ENCODE peak calls at places on chromosomes 3 and 15, in ten cellular contexts. One of them, this sample, is unnamed.

GRCh38 chr3:112027839-112028238 is 6.7 kb upstream of the TMPRSS7 start:
- DNase-seq in lower lobe of right lung: no peak
- DNase-seq in epithelial cell of esophagus: no peak
- DNase-seq in SK-N-SH: no peak
- DNase-seq in transverse colon: no peak
- DNase-seq in H1: no peak
- DNase-seq in A549: no peak
- DNase-seq in brain microvascular endothelial cell: no peak
- DNase-seq in fibroblast of the aortic adventitia: no peak
- DNase-seq in gastrocnemius medialis: no peak
- DNase-seq in this sample: no peak

GRCh38 chr3:187210555-187211327 is 13.5 kb downstream of the RTP1 start:
- DNase-seq in gastrocnemius medialis: no peak
- DNase-seq in brain microvascular endothelial cell: no peak
- DNase-seq in SK-N-SH: no peak
- DNase-seq in fibroblast of the aortic adventitia: peak; percentile 97
- DNase-seq in transverse colon: no peak
- DNase-seq in lower lobe of right lung: no peak
- DNase-seq in epithelial cell of esophagus: no peak
- DNase-seq in A549: no peak
- DNase-seq in H1: no peak
- DNase-seq in this sample: no peak

GRCh38 chr15:98063311-98063710 is 102.8 kb downstream of the ARRDC4 start:
- DNase-seq in gastrocnemius medialis: no peak
- DNase-seq in H1: no peak
- DNase-seq in epithelial cell of esophagus: no peak
- DNase-seq in transverse colon: no peak
- DNase-seq in fibroblast of the aortic adventitia: peak; percentile 34
- DNase-seq in brain microvascular endothelial cell: no peak
- DNase-seq in lower lobe of right lung: no peak
- DNase-seq in A549: no peak
- DNase-seq in SK-N-SH: no peak
- DNase-seq in this sample: no peak

GRCh38 chr3:82607391-82607790 is 845.9 kb upstream of the GBE1 start:
- DNase-seq in transverse colon: no peak
- DNase-seq in epithelial cell of esophagus: no peak
- DNase-seq in fibroblast of the aortic adventitia: no peak
- DNase-seq in gastrocnemius medialis: no peak
- DNase-seq in brain microvascular endothelial cell: no peak
- DNase-seq in SK-N-SH: no peak
- DNase-seq in H1: no peak
- DNase-seq in lower lobe of right lung: no peak
- DNase-seq in A549: no peak
- DNase-seq in this sample: no peak

GRCh38 chr15:25670025-25670554 is 193.0 kb downstream of the ATP10A start:
- DNase-seq in epithelial cell of esophagus: no peak
- DNase-seq in H1: peak; percentile 67
- DNase-seq in transverse colon: peak; percentile 21
- DNase-seq in lower lobe of right lung: no peak
- DNase-seq in brain microvascular endothelial cell: peak; percentile 73
- DNase-seq in A549: peak; percentile 7
- DNase-seq in SK-N-SH: peak; percentile 61
- DNase-seq in fibroblast of the aortic adventitia: peak; percentile 77
- DNase-seq in gastrocnemius medialis: peak; percentile 81
- DNase-seq in this sample: no peak

GRCh38 chr3:155581579-155581978 is 163.3 kb downstream of the PLCH1 start:
- DNase-seq in fibroblast of the aortic adventitia: no peak
- DNase-seq in brain microvascular endothelial cell: no peak
- DNase-seq in A549: no peak
- DNase-seq in lower lobe of right lung: no peak
- DNase-seq in SK-N-SH: no peak
- DNase-seq in transverse colon: no peak
- DNase-seq in gastrocnemius medialis: no peak
- DNase-seq in H1: no peak
- DNase-seq in epithelial cell of esophagus: no peak
- DNase-seq in this sample: no peak

GRCh38 chr15:52136471-52136993 is 24.0 kb upstream of the BCL2L10 start:
- DNase-seq in transverse colon: no peak
- DNase-seq in lower lobe of right lung: no peak
- DNase-seq in epithelial cell of esophagus: no peak
- DNase-seq in brain microvascular endothelial cell: no peak
- DNase-seq in H1: no peak
- DNase-seq in SK-N-SH: no peak
- DNase-seq in fibroblast of the aortic adventitia: peak; percentile 72
- DNase-seq in A549: no peak
- DNase-seq in gastrocnemius medialis: no peak
- DNase-seq in this sample: no peak

GRCh38 chr3:71219744-71220638 is 363.5 kb downstream of the FOXP1 start:
- DNase-seq in brain microvascular endothelial cell: no peak
- DNase-seq in SK-N-SH: no peak
- DNase-seq in transverse colon: no peak
- DNase-seq in H1: no peak
- DNase-seq in A549: no peak
- DNase-seq in lower lobe of right lung: no peak
- DNase-seq in fibroblast of the aortic adventitia: no peak
- DNase-seq in gastrocnemius medialis: no peak
- DNase-seq in epithelial cell of esophagus: no peak
- DNase-seq in this sample: no peak

GRCh38 chr3:154921351-154921750 is 158.8 kb upstream of the MME start:
- DNase-seq in gastrocnemius medialis: no peak
- DNase-seq in brain microvascular endothelial cell: no peak
- DNase-seq in fibroblast of the aortic adventitia: no peak
- DNase-seq in epithelial cell of esophagus: no peak
- DNase-seq in A549: no peak
- DNase-seq in lower lobe of right lung: no peak
- DNase-seq in H1: no peak
- DNase-seq in transverse colon: no peak
- DNase-seq in SK-N-SH: no peak
- DNase-seq in this sample: no peak

GRCh38 chr3:129961142-129961541 is 13.4 kb upstream of the TRH start:
- DNase-seq in transverse colon: no peak
- DNase-seq in epithelial cell of esophagus: no peak
- DNase-seq in A549: no peak
- DNase-seq in lower lobe of right lung: no peak
- DNase-seq in brain microvascular endothelial cell: no peak
- DNase-seq in SK-N-SH: no peak
- DNase-seq in gastrocnemius medialis: no peak
- DNase-seq in fibroblast of the aortic adventitia: no peak
- DNase-seq in H1: no peak
- DNase-seq in this sample: no peak

GRCh38 chr15:45087513-45087912 is 26.5 kb downstream of the DUOX2 start:
- DNase-seq in gastrocnemius medialis: no peak
- DNase-seq in A549: no peak
- DNase-seq in brain microvascular endothelial cell: no peak
- DNase-seq in lower lobe of right lung: no peak
- DNase-seq in SK-N-SH: no peak
- DNase-seq in H1: no peak
- DNase-seq in fibroblast of the aortic adventitia: no peak
- DNase-seq in transverse colon: no peak
- DNase-seq in epithelial cell of esophagus: no peak
- DNase-seq in this sample: no peak

GRCh38 chr3:194750409-194750808 is 64.7 kb downstream of the FAM43A start:
- DNase-seq in transverse colon: no peak
- DNase-seq in gastrocnemius medialis: no peak
- DNase-seq in SK-N-SH: no peak
- DNase-seq in brain microvascular endothelial cell: no peak
- DNase-seq in epithelial cell of esophagus: no peak
- DNase-seq in H1: no peak
- DNase-seq in lower lobe of right lung: no peak
- DNase-seq in A549: no peak
- DNase-seq in fibroblast of the aortic adventitia: no peak
- DNase-seq in this sample: no peak

GRCh38 chr3:129347446-129347845 is 68.8 kb downstream of the HMCES start:
- DNase-seq in lower lobe of right lung: no peak
- DNase-seq in SK-N-SH: no peak
- DNase-seq in brain microvascular endothelial cell: no peak
- DNase-seq in fibroblast of the aortic adventitia: no peak
- DNase-seq in transverse colon: no peak
- DNase-seq in gastrocnemius medialis: no peak
- DNase-seq in epithelial cell of esophagus: no peak
- DNase-seq in H1: no peak
- DNase-seq in A549: no peak
- DNase-seq in this sample: no peak

GRCh38 chr15:33831646-33832045 is 136.7 kb upstream of the CHRM5 start:
- DNase-seq in fibroblast of the aortic adventitia: no peak
- DNase-seq in A549: no peak
- DNase-seq in transverse colon: no peak
- DNase-seq in gastrocnemius medialis: no peak
- DNase-seq in SK-N-SH: no peak
- DNase-seq in brain microvascular endothelial cell: no peak
- DNase-seq in H1: no peak
- DNase-seq in lower lobe of right lung: no peak
- DNase-seq in epithelial cell of esophagus: no peak
- DNase-seq in this sample: no peak

GRCh38 chr15:58547628-58548307 is 116.0 kb downstream of the LIPC start:
- DNase-seq in fibroblast of the aortic adventitia: no peak
- DNase-seq in epithelial cell of esophagus: no peak
- DNase-seq in SK-N-SH: no peak
- DNase-seq in lower lobe of right lung: no peak
- DNase-seq in A549: no peak
- DNase-seq in gastrocnemius medialis: no peak
- DNase-seq in H1: no peak
- DNase-seq in transverse colon: no peak
- DNase-seq in brain microvascular endothelial cell: no peak
- DNase-seq in this sample: no peak

GRCh38 chr3:159764211-159765024 is 224.2 kb upstream of the IL12A start:
- DNase-seq in SK-N-SH: peak; percentile 83
- DNase-seq in gastrocnemius medialis: no peak
- DNase-seq in epithelial cell of esophagus: peak; percentile 75
- DNase-seq in brain microvascular endothelial cell: peak; percentile 70
- DNase-seq in A549: peak; percentile 78
- DNase-seq in H1: peak; percentile 85
- DNase-seq in fibroblast of the aortic adventitia: peak; percentile 75
- DNase-seq in lower lobe of right lung: peak; percentile 69
- DNase-seq in transverse colon: peak; percentile 53
- DNase-seq in this sample: no peak
- H3K4me3 ChIP-seq in SK-N-SH: peak overlapping the region; percentile 83
- H3K4me3 ChIP-seq in gastrocnemius medialis: peak overlapping the region; percentile 64
- H3K4me3 ChIP-seq in epithelial cell of esophagus: peak overlapping the region; percentile 61
- H3K4me3 ChIP-seq in brain microvascular endothelial cell: peak overlapping the region; percentile 83
- H3K4me3 ChIP-seq in A549: peak overlapping the region; percentile 94
- H3K4me3 ChIP-seq in H1: peak overlapping the region; percentile 65
- H3K4me3 ChIP-seq in fibroblast of the aortic adventitia: peak overlapping the region; percentile 70
- H3K4me3 ChIP-seq in lower lobe of right lung: peak overlapping the region; percentile 74
- H3K4me3 ChIP-seq in transverse colon: peak overlapping the region; percentile 61
- H3K4me3 ChIP-seq in this sample: peak overlapping the region; percentile 73

DNA sequence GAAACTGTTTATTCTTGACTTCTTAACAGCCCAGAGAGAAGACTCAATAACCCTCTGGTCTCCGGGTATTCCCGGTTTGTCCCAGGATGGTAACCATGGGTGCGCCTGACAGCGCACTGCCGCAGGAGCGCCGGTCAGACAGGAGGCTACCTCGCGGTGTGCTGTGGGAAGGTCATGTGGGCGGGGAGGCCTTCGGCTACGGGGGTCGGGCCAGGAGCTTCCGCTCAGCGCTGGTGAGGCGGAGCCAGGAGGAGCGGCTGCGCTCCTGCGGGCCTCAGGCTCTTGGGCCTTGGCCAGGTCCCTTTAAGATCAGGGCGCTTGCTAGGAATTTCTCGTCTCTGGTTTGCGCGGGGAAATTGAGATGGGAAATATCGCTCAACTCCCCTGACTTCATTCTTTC is 182.3 kb upstream of the NDN start:
- DNase-seq in fibroblast of the aortic adventitia: no peak
- DNase-seq in lower lobe of right lung: peak; percentile 58
- DNase-seq in epithelial cell of esophagus: peak; percentile 25
- DNase-seq in brain microvascular endothelial cell: no peak
- DNase-seq in H1: peak; percentile 64
- DNase-seq in gastrocnemius medialis: no peak
- DNase-seq in transverse colon: peak; percentile 37
- DNase-seq in A549: no peak
- DNase-seq in SK-N-SH: peak; percentile 39
- DNase-seq in this sample: no peak
- H3K4me3 ChIP-seq in fibroblast of the aortic adventitia: no peak overlapping the region
- H3K4me3 ChIP-seq in lower lobe of right lung: peak overlapping the region; percentile 10
- H3K4me3 ChIP-seq in epithelial cell of esophagus: no peak overlapping the region
- H3K4me3 ChIP-seq in brain microvascular endothelial cell: no peak overlapping the region
- H3K4me3 ChIP-seq in H1: no peak overlapping the region
- H3K4me3 ChIP-seq in gastrocnemius medialis: no peak overlapping the region
- H3K4me3 ChIP-seq in transverse colon: no peak overlapping the region
- H3K4me3 ChIP-seq in A549: no peak overlapping the region
- H3K4me3 ChIP-seq in SK-N-SH: peak overlapping the region; percentile 28
- H3K4me3 ChIP-seq in this sample: peak overlapping the region; percentile 25

GRCh38 chr3:16151109-16151508 is 23.4 kb upstream of the GALNT15 start:
- DNase-seq in A549: peak; percentile 19
- DNase-seq in epithelial cell of esophagus: peak; percentile 69
- DNase-seq in fibroblast of the aortic adventitia: peak; percentile 94
- DNase-seq in SK-N-SH: no peak
- DNase-seq in lower lobe of right lung: peak; percentile 57
- DNase-seq in gastrocnemius medialis: peak; percentile 89
- DNase-seq in transverse colon: peak; percentile 38
- DNase-seq in H1: no peak
- DNase-seq in brain microvascular endothelial cell: peak; percentile 91
- DNase-seq in this sample: no peak

GRCh38 chr3:16150285-16150684 is 24.2 kb upstream of the GALNT15 start:
- DNase-seq in epithelial cell of esophagus: no peak
- DNase-seq in A549: no peak
- DNase-seq in H1: no peak
- DNase-seq in brain microvascular endothelial cell: no peak
- DNase-seq in lower lobe of right lung: no peak
- DNase-seq in SK-N-SH: no peak
- DNase-seq in transverse colon: no peak
- DNase-seq in gastrocnemius medialis: no peak
- DNase-seq in fibroblast of the aortic adventitia: no peak
- DNase-seq in this sample: no peak

GRCh38 chr3:16147226-16147625 is 27.3 kb upstream of the GALNT15 start:
- DNase-seq in H1: no peak
- DNase-seq in lower lobe of right lung: no peak
- DNase-seq in transverse colon: no peak
- DNase-seq in A549: peak; percentile 22
- DNase-seq in gastrocnemius medialis: no peak
- DNase-seq in fibroblast of the aortic adventitia: peak; percentile 28
- DNase-seq in brain microvascular endothelial cell: peak; percentile 49
- DNase-seq in epithelial cell of esophagus: peak; percentile 83
- DNase-seq in SK-N-SH: no peak
- DNase-seq in this sample: no peak

GRCh38 chr3:16148213-16148612 is 26.3 kb upstream of the GALNT15 start:
- DNase-seq in fibroblast of the aortic adventitia: no peak
- DNase-seq in brain microvascular endothelial cell: no peak
- DNase-seq in SK-N-SH: no peak
- DNase-seq in A549: no peak
- DNase-seq in lower lobe of right lung: no peak
- DNase-seq in gastrocnemius medialis: no peak
- DNase-seq in transverse colon: no peak
- DNase-seq in H1: no peak
- DNase-seq in epithelial cell of esophagus: no peak
- DNase-seq in this sample: no peak

GRCh38 chr3:16148783-16149182 is 25.7 kb upstream of the GALNT15 start:
- DNase-seq in gastrocnemius medialis: peak; percentile 78
- DNase-seq in brain microvascular endothelial cell: peak; percentile 92
- DNase-seq in transverse colon: peak; percentile 65
- DNase-seq in fibroblast of the aortic adventitia: peak; percentile 99
- DNase-seq in A549: peak; percentile 62
- DNase-seq in epithelial cell of esophagus: peak; percentile 44
- DNase-seq in SK-N-SH: no peak
- DNase-seq in lower lobe of right lung: no peak
- DNase-seq in H1: no peak
- DNase-seq in this sample: no peak
- H3K4me3 ChIP-seq in gastrocnemius medialis: no peak overlapping the region
- H3K4me3 ChIP-seq in brain microvascular endothelial cell: no peak overlapping the region
- H3K4me3 ChIP-seq in transverse colon: no peak overlapping the region
- H3K4me3 ChIP-seq in fibroblast of the aortic adventitia: no peak overlapping the region
- H3K4me3 ChIP-seq in A549: no peak overlapping the region
- H3K4me3 ChIP-seq in epithelial cell of esophagus: no peak overlapping the region
- H3K4me3 ChIP-seq in SK-N-SH: no peak overlapping the region
- H3K4me3 ChIP-seq in lower lobe of right lung: no peak overlapping the region
- H3K4me3 ChIP-seq in H1: no peak overlapping the region
- H3K4me3 ChIP-seq in this sample: no peak overlapping the region

GRCh38 chr3:105365171-105365535 is 1.6 kb upstream of the ALCAM start:
- DNase-seq in gastrocnemius medialis: no peak
- DNase-seq in lower lobe of right lung: no peak
- DNase-seq in A549: no peak
- DNase-seq in epithelial cell of esophagus: peak; percentile 69
- DNase-seq in fibroblast of the aortic adventitia: no peak
- DNase-seq in brain microvascular endothelial cell: no peak
- DNase-seq in transverse colon: no peak
- DNase-seq in H1: no peak
- DNase-seq in SK-N-SH: no peak
- DNase-seq in this sample: no peak
- H3K4me3 ChIP-seq in gastrocnemius medialis: no peak overlapping the region
- H3K4me3 ChIP-seq in lower lobe of right lung: peak overlapping the region; percentile 69
- H3K4me3 ChIP-seq in A549: peak overlapping the region; percentile 88
- H3K4me3 ChIP-seq in epithelial cell of esophagus: peak overlapping the region; percentile 59
- H3K4me3 ChIP-seq in fibroblast of the aortic adventitia: peak overlapping the region; percentile 96
- H3K4me3 ChIP-seq in brain microvascular endothelial cell: peak overlapping the region; percentile 66
- H3K4me3 ChIP-seq in transverse colon: no peak overlapping the region
- H3K4me3 ChIP-seq in H1: peak overlapping the region; percentile 28
- H3K4me3 ChIP-seq in SK-N-SH: peak overlapping the region; percentile 99
- H3K4me3 ChIP-seq in this sample: peak overlapping the region; percentile 87

This sample was measured in epithelial cell of proximal tubule.